ENCODE peak calls at places on chromosomes 1 and 21, in eight cellular contexts. C is tibial nerve, P is body of pancreas, F is heart left ventricle, G is ovary, N is esophagus squamous epithelium, A is uterus, V is right lobe of liver. Z is an unnamed sample.

GRCh38 chr1:27161594-27161993 is 6.7 kb upstream of the SLC9A1 start:
- DNase-seq in V (no peak), F (no peak), A (no peak), P (no peak), C (no peak), G (no peak), N (no peak), Z (no peak)

GRCh38 chr1:203781962-203782361 is 13.5 kb upstream of the ZBED6 start:
- DNase-seq in C (no peak), V (no peak), N (no peak), P (no peak), F (no peak), G (no peak), A (no peak), Z (no peak)

GRCh38 chr1:214259353-214259982 is 21.5 kb upstream of the SMYD2 start:
- DNase-seq in G (no peak), P (no peak), C (no peak), F (no peak), V (no peak), A (no peak), N (no peak), Z (peak; percentile 2)

GRCh38 chr1:156194300-156194652 is 372 bp downstream of the SLC25A44 start:
- DNase-seq in V (no peak), P (no peak), A (no peak), C (no peak), N (no peak), F (no peak), G (no peak), Z (no peak)

GRCh38 chr1:23081376-23081775 is 62.1 kb downstream of the KDM1A start:
- DNase-seq in P (no peak), G (no peak), N (no peak), A (no peak), V (no peak), C (no peak), F (no peak), Z (no peak)

GRCh38 chr1:108610073-108610472 is 50.2 kb downstream of the EEIG2 start:
- DNase-seq in F (no peak), A (no peak), V (no peak), G (no peak), P (no peak), C (no peak), N (no peak), Z (no peak)

GRCh38 chr1:25618433-25618808 is 1.8 kb downstream of the MAN1C1 start:
- DNase-seq in F (no peak), A (no peak), G (no peak), P (no peak), C (no peak), N (no peak), V (no peak), Z (no peak)

GRCh38 chr1:101288491-101288944 is 51.7 kb downstream of the S1PR1 start:
- DNase-seq in N (no peak), F (peak; percentile 59), C (peak; percentile 29), V (peak; percentile 74), P (peak; percentile 76), G (peak; percentile 57), A (peak; percentile 64), Z (peak; percentile 84)

GRCh38 chr21:41941941-41942340 is 11.9 kb downstream of the C2CD2 start:
- DNase-seq in F (no peak), N (no peak), P (no peak), A (no peak), V (no peak), C (no peak), G (no peak), Z (no peak)

GRCh38 chr1:150281221-150281757 is 1.1 kb upstream of the CIART start:
- DNase-seq in C (peak; percentile 60), A (peak; percentile 83), F (peak; percentile 83), N (no peak), P (peak; percentile 87), G (peak; percentile 78), V (peak; percentile 78), Z (peak; percentile 75)

GRCh38 chr21:39016740-39017315 is 166.4 kb downstream of the PSMG1 start:
- DNase-seq in G (no peak), A (no peak), C (no peak), N (no peak), F (no peak), P (no peak), V (no peak), Z (no peak)

GRCh38 chr21:45278156-45278911 is 9.4 kb downstream of the POFUT2 start:
- DNase-seq in A (peak; percentile 13), V (peak; percentile 30), N (no peak), C (no peak), F (no peak), P (no peak), G (peak; percentile 16), Z (no peak)

GRCh38 chr1:22889213-22889827 is 83.3 kb downstream of the LACTBL1 start:
- DNase-seq in A (no peak), F (no peak), C (no peak), P (peak; percentile 16), G (no peak), V (no peak), N (no peak), Z (no peak)

GRCh38 chr21:16708431-16708830 is 804.4 kb upstream of the CXADR start:
- DNase-seq in A (peak; percentile 17), V (no peak), F (no peak), G (no peak), N (no peak), C (no peak), P (no peak), Z (no peak)

GRCh38 chr1:161019767-161020572 is 982 bp downstream of the F11R start:
- DNase-seq in N (no peak), F (no peak), P (peak; percentile 10), V (no peak), A (no peak), C (no peak), G (no peak), Z (peak; percentile 43)

GRCh38 chr1:219880765-219881457 is 47.4 kb downstream of the SLC30A10 start:
- DNase-seq in G (no peak), F (no peak), A (no peak), N (no peak), C (no peak), V (no peak), P (no peak), Z (peak; percentile 20)

GRCh38 chr1:36352910-36353878 is 29.7 kb upstream of the EVA1B start:
- DNase-seq in G (no peak), C (no peak), F (no peak), V (no peak), N (no peak), P (no peak), A (no peak), Z (no peak)

GRCh38 chr21:21664871-21665270 is 666.7 kb downstream of the NCAM2 start:
- DNase-seq in G (no peak), F (no peak), C (no peak), V (no peak), P (no peak), A (no peak), N (no peak), Z (no peak)

GRCh38 chr21:43375827-43376795 is 50.8 kb downstream of the SIK1 start:
- DNase-seq in A (no peak), N (no peak), P (no peak), G (no peak), F (no peak), C (no peak), V (no peak), Z (no peak)

GRCh38 chr1:234262007-234262753 is 111.1 kb upstream of the COA6 start:
- DNase-seq in G (no peak), V (no peak), A (no peak), F (no peak), P (peak; percentile 55), C (no peak), N (no peak), Z (no peak)

GRCh38 chr1:16165548-16165947 is 9.7 kb upstream of the EPHA2 start:
- DNase-seq in P (no peak), C (no peak), F (no peak), G (no peak), A (no peak), V (no peak), N (no peak), Z (no peak)
- TF ChIP-seq POLR2A in P (no peak), C (no peak), F (no peak), G (no peak), A (no peak), V (no peak), N (no peak), Z (no peak)

DNA sequence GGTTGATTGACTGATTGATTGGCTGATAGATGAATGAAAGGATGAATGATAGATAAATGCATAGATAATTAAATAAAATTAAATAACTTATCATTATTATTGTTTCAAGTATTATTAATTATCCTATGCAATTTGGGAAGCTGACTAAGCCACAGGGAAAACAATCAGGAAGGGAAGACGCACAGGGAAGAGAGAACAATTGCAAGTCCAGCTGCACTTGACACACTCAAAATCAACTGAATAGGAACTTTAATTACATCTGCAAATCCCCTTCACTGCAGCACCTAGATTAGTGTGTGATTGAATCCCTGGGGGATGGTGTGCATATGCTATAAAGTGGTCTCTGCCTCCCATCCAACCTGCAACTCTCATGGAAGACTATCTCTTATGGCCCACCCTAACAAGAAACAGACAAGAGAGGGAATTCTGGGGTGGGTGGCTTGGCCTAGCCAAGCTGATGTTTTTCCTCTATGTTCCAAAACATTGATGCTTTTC is 161.1 kb upstream of the FGGY start:
- DNase-seq in C (no peak), V (no peak), A (no peak), G (no peak), P (no peak), F (no peak), N (no peak), Z (no peak)
- TF ChIP-seq POLR2A in C (no peak), V (no peak), A (no peak), G (no peak), P (no peak), F (no peak), N (no peak), Z (no peak)

GRCh38 chr1:197144570-197145325 is 1.7 kb downstream of the ASPM start:
- DNase-seq in P (no peak), C (no peak), A (no peak), V (peak; percentile 62), N (no peak), F (no peak), G (no peak), Z (peak; percentile 55)

GRCh38 chr1:197149340-197149739 is 2.9 kb upstream of the ASPM start:
- DNase-seq in G (no peak), V (no peak), C (no peak), N (no peak), A (no peak), F (no peak), P (no peak), Z (no peak)

GRCh38 chr1:197145451-197146029 is 929 bp downstream of the ASPM start:
- DNase-seq in G (no peak), A (no peak), P (no peak), V (no peak), C (no peak), F (no peak), N (no peak), Z (peak; percentile 69)

GRCh38 chr1:197150336-197151005 is 4.0 kb upstream of the ASPM start:
- DNase-seq in P (no peak), N (no peak), F (no peak), G (no peak), C (no peak), A (no peak), V (no peak), Z (no peak)

GRCh38 chr1:197146108-197147095 is at the start of gene ASPM:
- DNase-seq in A (peak; percentile 90), F (peak; percentile 96), G (peak; percentile 93), N (peak; percentile 53), C (peak; percentile 87), V (peak; percentile 97), P (peak; percentile 94), Z (peak; percentile 97)
- TF ChIP-seq POLR2A in A (no peak), F (no peak), G (no peak), N (no peak), C (no peak), V (no peak), P (no peak), Z (peak; percentile 81)

GRCh38 chr1:236734141-236734765 is 48.0 kb downstream of the ACTN2 start:
- DNase-seq in F (no peak), P (no peak), V (no peak), G (no peak), A (no peak), N (no peak), C (no peak), Z (no peak)
- TF ChIP-seq POLR2A in F (no peak), P (no peak), V (no peak), G (no peak), A (no peak), N (no peak), C (no peak), Z (no peak)